ENCODE peak calls at places on chromosomes 3 and 15, in nine cellular contexts. One of them, this sample, is unnamed.

GRCh38 chr15:73305331-73306211 is 63.2 kb downstream of the HCN4 start:
- DNase-seq in psoas muscle: no peak
- DNase-seq in GM23338: peak
- DNase-seq in AG04450: peak
- DNase-seq in K562: peak
- DNase-seq in CD8-positive, alpha-beta T cell: no peak
- DNase-seq in MM.1S: no peak
- DNase-seq in A549: peak
- DNase-seq in heart right ventricle: peak
- DNase-seq in this sample: peak

GRCh38 chr3:9793161-9793781 is 389 bp downstream of the ARPC4 start:
- DNase-seq in psoas muscle: peak
- DNase-seq in GM23338: peak
- DNase-seq in AG04450: no peak
- DNase-seq in K562: peak
- DNase-seq in CD8-positive, alpha-beta T cell: no peak
- DNase-seq in MM.1S: peak
- DNase-seq in A549: no peak
- DNase-seq in heart right ventricle: peak
- DNase-seq in this sample: no peak

GRCh38 chr15:70863450-70864218 is 9.7 kb upstream of the LARP6 start:
- DNase-seq in psoas muscle: no peak
- DNase-seq in GM23338: no peak
- DNase-seq in AG04450: no peak
- DNase-seq in K562: no peak
- DNase-seq in CD8-positive, alpha-beta T cell: no peak
- DNase-seq in MM.1S: no peak
- DNase-seq in A549: peak
- DNase-seq in heart right ventricle: no peak
- DNase-seq in this sample: no peak

GRCh38 chr3:128316456-128316855 is 150.2 kb downstream of the DNAJB8 start:
- DNase-seq in psoas muscle: no peak
- DNase-seq in GM23338: no peak
- DNase-seq in AG04450: no peak
- DNase-seq in K562: no peak
- DNase-seq in CD8-positive, alpha-beta T cell: peak
- DNase-seq in MM.1S: no peak
- DNase-seq in A549: no peak
- DNase-seq in heart right ventricle: no peak
- DNase-seq in this sample: no peak

GRCh38 chr15:85073556-85074194 is 92.0 kb downstream of the PDE8A start:
- DNase-seq in psoas muscle: no peak
- DNase-seq in GM23338: no peak
- DNase-seq in AG04450: no peak
- DNase-seq in K562: no peak
- DNase-seq in CD8-positive, alpha-beta T cell: no peak
- DNase-seq in MM.1S: no peak
- DNase-seq in A549: peak
- DNase-seq in heart right ventricle: no peak
- DNase-seq in this sample: no peak

GRCh38 chr3:99967796-99968195 is 146.5 kb downstream of the FILIP1L start:
- DNase-seq in psoas muscle: no peak
- DNase-seq in GM23338: no peak
- DNase-seq in AG04450: no peak
- DNase-seq in K562: no peak
- DNase-seq in CD8-positive, alpha-beta T cell: no peak
- DNase-seq in MM.1S: no peak
- DNase-seq in A549: no peak
- DNase-seq in heart right ventricle: no peak
- DNase-seq in this sample: no peak

GRCh38 chr15:100601158-100601557 is 826 bp downstream of the LINS1 start:
- DNase-seq in psoas muscle: no peak
- DNase-seq in GM23338: peak
- DNase-seq in AG04450: no peak
- DNase-seq in K562: peak
- DNase-seq in CD8-positive, alpha-beta T cell: no peak
- DNase-seq in MM.1S: peak
- DNase-seq in A549: no peak
- DNase-seq in heart right ventricle: no peak
- DNase-seq in this sample: no peak

GRCh38 chr3:115834068-115834467 is 210.8 kb downstream of the GAP43 start:
- DNase-seq in psoas muscle: no peak
- DNase-seq in GM23338: no peak
- DNase-seq in AG04450: peak
- DNase-seq in K562: no peak
- DNase-seq in CD8-positive, alpha-beta T cell: no peak
- DNase-seq in MM.1S: no peak
- DNase-seq in A549: no peak
- DNase-seq in heart right ventricle: no peak
- DNase-seq in this sample: no peak

GRCh38 chr3:50655009-50655830 is 19.5 kb upstream of the DOCK3 start:
- DNase-seq in psoas muscle: peak
- DNase-seq in GM23338: no peak
- DNase-seq in AG04450: no peak
- DNase-seq in K562: no peak
- DNase-seq in CD8-positive, alpha-beta T cell: no peak
- DNase-seq in MM.1S: no peak
- DNase-seq in A549: no peak
- DNase-seq in heart right ventricle: no peak
- DNase-seq in this sample: peak

GRCh38 chr3:102454101-102454625 is 19.3 kb downstream of the ZPLD1 start:
- DNase-seq in psoas muscle: no peak
- DNase-seq in GM23338: no peak
- DNase-seq in AG04450: no peak
- DNase-seq in K562: no peak
- DNase-seq in CD8-positive, alpha-beta T cell: no peak
- DNase-seq in MM.1S: no peak
- DNase-seq in A549: no peak
- DNase-seq in heart right ventricle: no peak
- DNase-seq in this sample: no peak

GRCh38 chr15:57540736-57541135 is 51.0 kb upstream of the MYZAP start:
- DNase-seq in psoas muscle: no peak
- DNase-seq in GM23338: no peak
- DNase-seq in AG04450: no peak
- DNase-seq in K562: no peak
- DNase-seq in CD8-positive, alpha-beta T cell: no peak
- DNase-seq in MM.1S: no peak
- DNase-seq in A549: no peak
- DNase-seq in heart right ventricle: no peak
- DNase-seq in this sample: no peak

GRCh38 chr3:29642393-29643033 is 361.6 kb downstream of the RBMS3 start:
- DNase-seq in psoas muscle: peak
- DNase-seq in GM23338: no peak
- DNase-seq in AG04450: peak
- DNase-seq in K562: no peak
- DNase-seq in CD8-positive, alpha-beta T cell: no peak
- DNase-seq in MM.1S: no peak
- DNase-seq in A549: no peak
- DNase-seq in heart right ventricle: peak
- DNase-seq in this sample: peak

GRCh38 chr3:10357592-10358308 is 36.8 kb upstream of the SEC13 start:
- DNase-seq in psoas muscle: peak
- DNase-seq in GM23338: no peak
- DNase-seq in AG04450: peak
- DNase-seq in K562: no peak
- DNase-seq in CD8-positive, alpha-beta T cell: no peak
- DNase-seq in MM.1S: no peak
- DNase-seq in A549: no peak
- DNase-seq in heart right ventricle: peak
- DNase-seq in this sample: no peak

GRCh38 chr3:64259646-64260045 is 34.4 kb upstream of the PRICKLE2 start:
- DNase-seq in psoas muscle: no peak
- DNase-seq in GM23338: no peak
- DNase-seq in AG04450: no peak
- DNase-seq in K562: no peak
- DNase-seq in CD8-positive, alpha-beta T cell: no peak
- DNase-seq in MM.1S: no peak
- DNase-seq in A549: no peak
- DNase-seq in heart right ventricle: no peak
- DNase-seq in this sample: no peak

DNA sequence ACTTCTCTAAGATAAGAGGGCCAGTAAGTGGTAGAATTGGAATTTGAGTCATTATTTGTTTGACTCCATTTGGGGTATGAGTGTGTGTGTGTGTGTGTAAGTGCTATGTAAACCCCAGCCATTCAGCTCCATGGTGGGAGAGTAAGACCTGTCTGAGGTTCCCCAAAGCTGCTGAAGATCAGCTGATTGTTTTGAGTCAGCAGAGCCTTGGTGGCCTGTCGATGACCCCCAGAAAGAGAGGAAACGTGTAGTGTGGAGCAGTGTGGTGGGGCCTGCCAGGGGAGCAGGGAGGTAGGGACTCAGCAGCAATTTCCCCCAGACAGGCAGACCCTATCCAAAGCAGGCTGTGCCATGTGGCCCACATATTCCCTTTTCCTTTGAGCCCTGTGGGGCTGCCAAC is 5.3 kb downstream of the DVL3 start:
- DNase-seq in psoas muscle: no peak
- DNase-seq in GM23338: no peak
- DNase-seq in AG04450: no peak
- DNase-seq in K562: peak
- DNase-seq in CD8-positive, alpha-beta T cell: no peak
- DNase-seq in MM.1S: no peak
- DNase-seq in A549: no peak
- DNase-seq in heart right ventricle: no peak
- DNase-seq in this sample: no peak
- H3K27ac ChIP-seq in psoas muscle: peak
- H3K27ac ChIP-seq in GM23338: no peak
- H3K27ac ChIP-seq in AG04450: peak
- H3K27ac ChIP-seq in K562: peak
- H3K27ac ChIP-seq in CD8-positive, alpha-beta T cell: no peak
- H3K27ac ChIP-seq in MM.1S: no peak
- H3K27ac ChIP-seq in A549: no peak
- H3K27ac ChIP-seq in heart right ventricle: peak
- H3K27ac ChIP-seq in this sample: no peak

GRCh38 chr3:147407107-147407494 is 758 bp upstream of the ZIC4 start:
- DNase-seq in psoas muscle: no peak
- DNase-seq in GM23338: peak
- DNase-seq in AG04450: no peak
- DNase-seq in K562: no peak
- DNase-seq in CD8-positive, alpha-beta T cell: no peak
- DNase-seq in MM.1S: peak
- DNase-seq in A549: no peak
- DNase-seq in heart right ventricle: no peak
- DNase-seq in this sample: no peak

GRCh38 chr3:147407495-147408179 is 1.3 kb upstream of the ZIC4 start:
- DNase-seq in psoas muscle: no peak
- DNase-seq in GM23338: peak
- DNase-seq in AG04450: no peak
- DNase-seq in K562: no peak
- DNase-seq in CD8-positive, alpha-beta T cell: no peak
- DNase-seq in MM.1S: no peak
- DNase-seq in A549: no peak
- DNase-seq in heart right ventricle: no peak
- DNase-seq in this sample: no peak

GRCh38 chr3:147410126-147410517 is 957 bp downstream of the ZIC1 start:
- DNase-seq in psoas muscle: no peak
- DNase-seq in GM23338: peak
- DNase-seq in AG04450: no peak
- DNase-seq in K562: no peak
- DNase-seq in CD8-positive, alpha-beta T cell: no peak
- DNase-seq in MM.1S: no peak
- DNase-seq in A549: no peak
- DNase-seq in heart right ventricle: no peak
- DNase-seq in this sample: no peak

GRCh38 chr3:147409143-147410121 is at the start of gene ZIC1:
- DNase-seq in psoas muscle: peak
- DNase-seq in GM23338: peak
- DNase-seq in AG04450: no peak
- DNase-seq in K562: no peak
- DNase-seq in CD8-positive, alpha-beta T cell: no peak
- DNase-seq in MM.1S: no peak
- DNase-seq in A549: no peak
- DNase-seq in heart right ventricle: no peak
- DNase-seq in this sample: peak

GRCh38 chr3:147408180-147409105 is 722 bp upstream of the ZIC1 start:
- DNase-seq in psoas muscle: no peak
- DNase-seq in GM23338: peak
- DNase-seq in AG04450: no peak
- DNase-seq in K562: no peak
- DNase-seq in CD8-positive, alpha-beta T cell: no peak
- DNase-seq in MM.1S: no peak
- DNase-seq in A549: no peak
- DNase-seq in heart right ventricle: no peak
- DNase-seq in this sample: no peak
- H3K4me3 ChIP-seq in psoas muscle: peak
- H3K4me3 ChIP-seq in GM23338: peak
- H3K4me3 ChIP-seq in AG04450: no peak
- H3K4me3 ChIP-seq in K562: no peak
- H3K4me3 ChIP-seq in CD8-positive, alpha-beta T cell: no peak
- H3K4me3 ChIP-seq in MM.1S: no peak
- H3K4me3 ChIP-seq in A549: no peak
- H3K4me3 ChIP-seq in heart right ventricle: no peak
- H3K4me3 ChIP-seq in this sample: peak

DNA sequence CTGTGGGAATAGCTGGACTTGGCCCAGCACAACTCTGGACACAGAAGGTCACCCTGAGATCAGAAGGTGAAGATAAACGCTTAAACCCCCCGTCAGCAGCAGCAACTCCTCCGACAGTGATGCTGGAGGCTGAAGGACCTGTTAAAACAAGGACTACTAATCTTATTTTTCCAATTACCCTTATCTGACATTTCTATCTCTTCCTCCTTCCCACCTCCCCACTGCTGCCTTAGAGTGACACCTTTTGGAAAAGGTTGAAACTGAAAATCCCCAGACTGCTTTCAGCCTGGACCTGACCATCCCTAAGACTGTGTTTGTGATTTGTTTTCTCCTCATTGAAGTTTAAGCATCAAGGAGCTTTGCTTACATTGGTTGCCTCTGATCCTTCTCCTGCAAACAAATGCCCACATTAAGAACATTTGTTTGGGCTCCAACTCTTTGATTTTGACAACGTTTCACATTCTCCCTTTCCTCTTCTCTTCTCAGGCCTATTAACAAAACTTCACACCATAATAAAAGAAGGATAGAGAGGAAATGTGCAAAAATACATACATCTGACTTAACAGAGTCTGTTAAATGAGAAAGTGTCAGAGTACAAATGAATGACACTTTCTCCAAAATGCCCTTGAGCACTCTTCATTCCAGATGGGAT is 410.6 kb upstream of the WNT5A start:
- DNase-seq in psoas muscle: no peak
- DNase-seq in GM23338: peak
- DNase-seq in AG04450: no peak
- DNase-seq in K562: no peak
- DNase-seq in CD8-positive, alpha-beta T cell: no peak
- DNase-seq in MM.1S: no peak
- DNase-seq in A549: no peak
- DNase-seq in heart right ventricle: no peak
- DNase-seq in this sample: peak
- TF ChIP-seq CTCF in psoas muscle: no peak
- TF ChIP-seq CTCF in GM23338: peak
- TF ChIP-seq CTCF in AG04450: peak
- TF ChIP-seq CTCF in K562: peak
- TF ChIP-seq CTCF in CD8-positive, alpha-beta T cell: no peak
- TF ChIP-seq CTCF in MM.1S: peak
- TF ChIP-seq CTCF in A549: peak
- TF ChIP-seq CTCF in heart right ventricle: no peak
- TF ChIP-seq CTCF in this sample: peak

DNA sequence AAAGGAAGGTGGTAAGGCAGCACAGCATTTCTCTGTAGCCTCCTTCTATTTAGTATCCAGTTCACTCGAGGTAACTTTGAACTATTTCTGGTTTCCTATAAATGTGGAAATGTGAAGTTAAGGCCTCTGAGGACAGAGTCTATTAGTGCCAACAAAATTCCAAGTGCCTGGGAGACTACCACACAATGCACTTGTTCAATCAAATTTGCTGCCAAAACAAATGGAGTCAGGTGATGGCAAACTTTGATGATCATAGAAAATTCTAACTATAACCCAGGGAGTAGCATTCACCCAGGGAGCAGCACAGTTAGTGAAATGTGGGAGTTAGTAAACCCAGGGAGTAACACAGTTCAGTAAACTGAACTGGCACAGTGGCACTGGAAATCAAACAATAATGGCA is 155.1 kb downstream of the ALCAM start:
- DNase-seq in psoas muscle: no peak
- DNase-seq in GM23338: no peak
- DNase-seq in AG04450: no peak
- DNase-seq in K562: no peak
- DNase-seq in CD8-positive, alpha-beta T cell: no peak
- DNase-seq in MM.1S: no peak
- DNase-seq in A549: no peak
- DNase-seq in heart right ventricle: no peak
- DNase-seq in this sample: no peak
- H3K27ac ChIP-seq in psoas muscle: no peak
- H3K27ac ChIP-seq in GM23338: no peak
- H3K27ac ChIP-seq in AG04450: no peak
- H3K27ac ChIP-seq in K562: no peak
- H3K27ac ChIP-seq in CD8-positive, alpha-beta T cell: no peak
- H3K27ac ChIP-seq in MM.1S: no peak
- H3K27ac ChIP-seq in A549: peak
- H3K27ac ChIP-seq in heart right ventricle: no peak
- H3K27ac ChIP-seq in this sample: no peak